ENCODE peak calls at places on chromosomes 13 and 19, in seven cellular contexts. R, Z, X, P, Y, C and W are unnamed samples.

GRCh38 chr13:32624441-32624840 is 38.2 kb downstream of the PDS5B start:
- DNase-seq in Z (no peak), C (no peak), P (no peak), X (no peak), R (no peak), Y (no peak), W (no peak)

GRCh38 chr13:21074601-21075302 is 13.4 kb upstream of the LATS2 start:
- DNase-seq in X (no peak), P (no peak), C (no peak), Y (peak), Z (no peak), R (no peak), W (peak)

GRCh38 chr19:18470153-18470552 is 32.2 kb upstream of the ISYNA1 start:
- DNase-seq in Y (no peak), Z (no peak), P (no peak), R (no peak), C (no peak), X (no peak), W (no peak)

GRCh38 chr19:31586282-31586681 is 237.0 kb upstream of the TSHZ3 start:
- DNase-seq in R (no peak), Y (no peak), Z (no peak), C (no peak), P (no peak), X (no peak), W (no peak)

GRCh38 chr13:44267966-44268365 is 105.7 kb upstream of the SERP2 start:
- DNase-seq in Z (no peak), R (no peak), C (no peak), P (no peak), Y (no peak), X (no peak), W (no peak)

GRCh38 chr13:95955255-95955654 is 97.9 kb downstream of the UGGT2 start:
- DNase-seq in Z (no peak), C (no peak), X (no peak), P (no peak), Y (no peak), R (no peak), W (no peak)

GRCh38 chr19:48029431-48029830 is 14.4 kb downstream of the CABP5 start:
- DNase-seq in Y (no peak), R (no peak), P (no peak), C (no peak), Z (no peak), X (no peak), W (no peak)

GRCh38 chr19:3175761-3176714 is 2.5 kb upstream of the S1PR4 start:
- DNase-seq in C (peak), Z (no peak), Y (peak), P (no peak), R (no peak), X (no peak), W (no peak)

GRCh38 chr19:54199401-54199800 is 1.3 kb upstream of the RPS9 start:
- DNase-seq in X (no peak), Z (no peak), Y (no peak), C (no peak), P (no peak), R (no peak), W (no peak)

GRCh38 chr13:61277877-61278276 is 137.8 kb downstream of the PCDH20 start:
- DNase-seq in Y (no peak), C (no peak), X (no peak), P (no peak), R (no peak), Z (no peak), W (no peak)

GRCh38 chr13:40585911-40586471 is 80.5 kb downstream of the FOXO1 start:
- DNase-seq in Y (no peak), C (no peak), P (no peak), X (no peak), Z (no peak), R (no peak), W (no peak)

GRCh38 chr13:109645831-109646230 is 140.6 kb downstream of the IRS2 start:
- DNase-seq in R (no peak), P (no peak), Y (no peak), C (no peak), X (no peak), Z (no peak), W (no peak)

GRCh38 chr13:67120872-67121531 is 109.1 kb downstream of the PCDH9 start:
- DNase-seq in Y (no peak), C (no peak), Z (no peak), R (no peak), P (no peak), X (no peak), W (no peak)

GRCh38 chr13:114146629-114147028 is 14.2 kb upstream of the RASA3 start:
- DNase-seq in P (no peak), Y (peak), C (no peak), X (peak), R (no peak), Z (no peak), W (no peak)

GRCh38 chr19:42198676-42199439 is 18.6 kb downstream of the DEDD2 start:
- DNase-seq in C (peak), R (no peak), X (no peak), Y (peak), Z (no peak), P (no peak), W (peak)

GRCh38 chr13:112767506-112768471 is 78.0 kb downstream of the ATP11A start:
- DNase-seq in X (no peak), Z (no peak), C (no peak), P (no peak), Y (no peak), R (no peak), W (no peak)

GRCh38 chr19:46840157-46840942 is 10.3 kb downstream of the AP2S1 start:
- DNase-seq in Y (peak), C (peak), P (no peak), R (peak), Z (no peak), X (peak), W (peak)

GRCh38 chr19:41307090-41307875 is 2.7 kb upstream of the CCDC97 start:
- DNase-seq in Y (no peak), C (no peak), P (no peak), Z (no peak), X (no peak), R (no peak), W (peak)

GRCh38 chr13:28408235-28408848 is 86.6 kb downstream of the FLT1 start:
- DNase-seq in R (no peak), C (no peak), Z (no peak), P (no peak), X (peak), Y (no peak), W (no peak)

GRCh38 chr13:103046676-103047075 is 19.5 kb downstream of the SLC10A2 start:
- DNase-seq in Z (no peak), P (no peak), Y (no peak), R (no peak), C (no peak), X (no peak), W (no peak)

GRCh38 chr19:3304871-3305423 is 61.4 kb upstream of the NFIC start:
- DNase-seq in R (no peak), X (peak), C (peak), Y (peak), P (peak), Z (peak), W (peak)

GRCh38 chr13:102018716-102019115 is 383.1 kb downstream of the FGF14 start:
- DNase-seq in Z (no peak), Y (no peak), P (no peak), R (no peak), X (no peak), C (no peak), W (no peak)

GRCh38 chr13:98445340-98446233 is 131.3 kb downstream of the STK24 start:
- DNase-seq in X (peak), P (peak), Y (peak), C (peak), R (peak), Z (peak), W (peak)

GRCh38 chr13:24664726-24665409 is 15.3 kb upstream of the ATP12A start:
- DNase-seq in C (no peak), R (no peak), X (no peak), Z (no peak), Y (no peak), P (no peak), W (no peak)

GRCh38 chr19:10761443-10762242 is 43.8 kb downstream of the DNM2 start:
- DNase-seq in Y (no peak), X (no peak), Z (no peak), R (no peak), P (no peak), C (no peak), W (no peak)

GRCh38 chr13:74423434-74423833 is 289.2 kb upstream of the KLF12 start:
- DNase-seq in C (no peak), Z (no peak), P (no peak), X (no peak), R (no peak), Y (no peak), W (no peak)

GRCh38 chr13:26914624-26915023 is 154.0 kb upstream of the GPR12 start:
- DNase-seq in C (no peak), X (no peak), R (peak), Z (no peak), P (no peak), Y (no peak), W (no peak)

GRCh38 chr19:51800849-51801244 is 5.9 kb downstream of the FPR3 start:
- DNase-seq in R (no peak), P (no peak), Z (no peak), C (no peak), X (no peak), Y (no peak), W (no peak)

GRCh38 chr19:6521718-6522646 is 8.8 kb upstream of the TNFSF9 start:
- DNase-seq in X (no peak), C (peak), P (no peak), R (no peak), Z (no peak), Y (peak), W (no peak)

GRCh38 chr19:43634516-43634876 is 5.2 kb downstream of the CADM4 start:
- DNase-seq in C (no peak), R (no peak), P (no peak), X (no peak), Y (no peak), Z (no peak), W (no peak)

GRCh38 chr19:5403968-5404640 is 51.1 kb upstream of the ZNRF4 start:
- DNase-seq in R (no peak), X (peak), Y (peak), Z (peak), C (no peak), P (peak), W (peak)

GRCh38 chr13:50421457-50422130 is 406.4 kb downstream of the KCNRG start:
- DNase-seq in Z (no peak), R (no peak), C (no peak), Y (no peak), X (no peak), P (no peak), W (no peak)

GRCh38 chr13:93309886-93310520 is 83.4 kb downstream of the GPC6 start:
- DNase-seq in Y (no peak), X (no peak), Z (no peak), P (no peak), C (no peak), R (no peak), W (no peak)

GRCh38 chr13:41974262-41974900 is 13.5 kb upstream of the VWA8 start:
- DNase-seq in C (no peak), Z (no peak), R (no peak), X (no peak), Y (peak), P (no peak), W (no peak)

GRCh38 chr19:49534632-49535385 is 7.0 kb downstream of the RCN3 start:
- DNase-seq in X (no peak), C (no peak), P (no peak), Z (no peak), R (no peak), Y (no peak), W (no peak)

GRCh38 chr19:20999731-21000352 is 20.6 kb upstream of the ZNF430 start:
- DNase-seq in Y (peak), C (peak), P (peak), R (peak), X (peak), Z (peak), W (peak)

GRCh38 chr19:38684862-38685665 is 37.6 kb downstream of the ACTN4 start:
- DNase-seq in C (no peak), R (no peak), P (no peak), X (no peak), Y (no peak), Z (no peak), W (no peak)

GRCh38 chr13:45918597-45918996 is 67.0 kb upstream of the SIAH3 start:
- DNase-seq in Z (no peak), P (no peak), Y (no peak), R (no peak), C (no peak), X (no peak), W (no peak)